ENCODE peak calls at places on chromosome 6, in four cellular contexts. D is stimulated activated CD4-positive, alpha-beta T cell treated with anti-CD3 and anti-CD28 coated beads, Interleukin-12 subunit alpha, Interleukin-12 subunit beta, amount 100 ng/mL, for 4 hours; V is endothelial cell; R is HCEC 1CT. P is an unnamed sample.
A peak's percentile ranks its signal among the peaks of the same experiment; 100 is the strongest.

GRCh38 chr6:34511923-34512737 is 44.0 kb downstream of the SPDEF start:
- DNase-seq in D (no peak), V (no peak), R (no peak), P (no peak)

GRCh38 chr6:25017486-25017885 is 81.7 kb upstream of the RIPOR2 start:
- DNase-seq in R (no peak), D (no peak), V (no peak), P (no peak)

GRCh38 chr6:122145741-122146240 is 253.7 kb upstream of the HSF2 start:
- DNase-seq in V (no peak), D (no peak), R (no peak), P (no peak)

GRCh38 chr6:96015321-96015790 is 418 bp upstream of the FUT9 start:
- DNase-seq in D (no peak), V (peak; percentile 49), R (no peak), P (no peak)

GRCh38 chr6:142339969-142340368 is 38.2 kb downstream of the ADGRG6 start:
- DNase-seq in R (no peak), V (no peak), D (no peak), P (no peak)

GRCh38 chr6:35297541-35298481 is at the start of gene DEF6:
- DNase-seq in R (no peak), V (peak; percentile 84), D (peak; percentile 82), P (peak; percentile 83)

GRCh38 chr6:147065786-147066185 is 138.4 kb upstream of the STXBP5 start:
- DNase-seq in V (no peak), R (no peak), D (no peak), P (no peak)

GRCh38 chr6:90186637-90187361 is 109.8 kb downstream of the BACH2 start:
- DNase-seq in V (no peak), R (no peak), D (no peak), P (no peak)

GRCh38 chr6:134436281-134436815 is 118.4 kb upstream of the SGK1 start:
- DNase-seq in D (peak; percentile 55), V (no peak), R (peak; percentile 95), P (no peak)

GRCh38 chr6:36075656-36076055 is 48.0 kb downstream of the MAPK14 start:
- DNase-seq in V (no peak), R (no peak), D (no peak), P (peak; percentile 49)

GRCh38 chr6:37029249-37029959 is 23.9 kb downstream of the FGD2 start:
- DNase-seq in R (peak; percentile 83), V (peak; percentile 79), D (no peak), P (peak; percentile 78)

GRCh38 chr6:108263371-108263770 is 2.5 kb upstream of the SNX3 start:
- DNase-seq in V (no peak), R (no peak), D (no peak), P (no peak)

GRCh38 chr6:82995066-82995465 is 70.6 kb downstream of the UBE3D start:
- DNase-seq in R (no peak), V (no peak), D (no peak), P (no peak)

GRCh38 chr6:45617441-45617840 is 239.7 kb upstream of the SUPT3H start:
- DNase-seq in R (no peak), V (no peak), D (no peak), P (no peak)

GRCh38 chr6:53109612-53110011 is 39.0 kb downstream of the GCM1 start:
- DNase-seq in V (no peak), D (no peak), R (no peak), P (no peak)

GRCh38 chr6:110708295-110708965 is 106.8 kb downstream of the CDK19 start:
- DNase-seq in V (no peak), R (peak; percentile 60), D (no peak), P (no peak)

GRCh38 chr6:73695619-73696421 is at the start of gene CD109:
- DNase-seq in V (peak; percentile 58), D (peak; percentile 66), R (peak; percentile 83), P (peak; percentile 14)

GRCh38 chr6:5085638-5086293 is 625 bp downstream of the PPP1R3G start:
- DNase-seq in D (no peak), V (peak; percentile 61), R (no peak), P (peak; percentile 44)

GRCh38 chr6:29953001-29953436 is 10.7 kb downstream of the HLA-A start:
- DNase-seq in V (no peak), R (peak; percentile 88), D (no peak), P (no peak)

GRCh38 chr6:3247255-3248146 is 11.2 kb upstream of the PSMG4 start:
- DNase-seq in V (no peak), D (no peak), R (peak; percentile 72), P (peak; percentile 69)

GRCh38 chr6:12935637-12936036 is 219.1 kb downstream of the PHACTR1 start:
- DNase-seq in D (no peak), V (no peak), R (no peak), P (no peak)

GRCh38 chr6:131231886-131232285 is 96.6 kb downstream of the AKAP7 start:
- DNase-seq in V (no peak), D (no peak), R (no peak), P (no peak)

GRCh38 chr6:116461563-116462507 is 660 bp downstream of the CALHM6 start:
- DNase-seq in R (no peak), D (peak; percentile 39), V (peak; percentile 48), P (no peak)

GRCh38 chr6:125612400-125612846 is 137.0 kb upstream of the HEY2 start:
- DNase-seq in R (no peak), D (no peak), V (no peak), P (no peak)

GRCh38 chr6:74645108-74645849 is 560.6 kb downstream of the COL12A1 start:
- DNase-seq in V (no peak), D (no peak), R (no peak), P (no peak)

GRCh38 chr6:3603443-3604130 is 146.7 kb upstream of the SLC22A23 start:
- DNase-seq in R (no peak), V (no peak), D (no peak), P (no peak)

GRCh38 chr6:113971786-113972185 is 838 bp upstream of the HDAC2 start:
- DNase-seq in R (no peak), D (no peak), V (no peak), P (no peak)

GRCh38 chr6:138830273-138830672 is 34.4 kb downstream of the ECT2L start:
- DNase-seq in D (no peak), R (no peak), V (no peak), P (no peak)

GRCh38 chr6:111996159-111996558 is 57.7 kb upstream of the CCN6 start:
- DNase-seq in V (no peak), D (no peak), R (no peak), P (no peak)